ENCODE peak calls at places on chromosomes 11 and 22, in four cellular contexts. S is fibroblast of gingiva; K is activated CD8-positive, alpha-beta T cell treated with anti-CD3 and anti-CD28 coated beads for 36 hours; P is brain pericyte. J is an unnamed sample.

GRCh38 chr11:29119691-29120328 is 897.0 kb downstream of the KCNA4 start:
- DNase-seq in S (peak; percentile 84), K (no peak), P (peak; percentile 51), J (no peak)

GRCh38 chr11:123082977-123083376 is 21.0 kb upstream of the HSPA8 start:
- DNase-seq in S (no peak), K (no peak), P (no peak), J (no peak)

GRCh38 chr11:12539570-12539969 is 134.7 kb upstream of the TEAD1 start:
- DNase-seq in S (peak; percentile 95), K (no peak), P (peak; percentile 51), J (no peak)

GRCh38 chr22:19291580-19292261 is at the start of gene CLTCL1:
- DNase-seq in S (peak; percentile 75), K (peak; percentile 62), P (peak; percentile 53), J (peak; percentile 38)

GRCh38 chr11:122732342-122733300 is 77.1 kb downstream of the UBASH3B start:
- DNase-seq in S (no peak), K (no peak), P (no peak), J (no peak)

GRCh38 chr11:116457336-116458007 is 315.3 kb downstream of the BUD13 start:
- DNase-seq in S (no peak), K (no peak), P (no peak), J (no peak)

GRCh38 chr11:67633758-67634365 is 4.1 kb upstream of the NUDT8 start:
- DNase-seq in S (no peak), K (no peak), P (no peak), J (no peak)

GRCh38 chr11:43988040-43988793 is 45.8 kb downstream of the C11orf96 start:
- DNase-seq in S (no peak), K (no peak), P (no peak), J (no peak)

GRCh38 chr11:35619754-35620640 is 1.7 kb downstream of the FJX1 start:
- DNase-seq in S (no peak), K (peak; percentile 23), P (no peak), J (no peak)

GRCh38 chr11:112225753-112226061 is 521 bp upstream of the PTS start:
- DNase-seq in S (no peak), K (no peak), P (no peak), J (no peak)

GRCh38 chr11:118792642-118793124 is 1.7 kb upstream of the DDX6 start:
- DNase-seq in S (peak; percentile 84), K (peak; percentile 84), P (peak; percentile 41), J (peak; percentile 61)

GRCh38 chr22:49609207-49609876 is 218.3 kb downstream of the BRD1 start:
- DNase-seq in S (no peak), K (no peak), P (no peak), J (no peak)

GRCh38 chr11:83195649-83196048 is 2.1 kb downstream of the ANKRD42 start:
- DNase-seq in S (no peak), K (no peak), P (no peak), J (no peak)

GRCh38 chr11:66317322-66317765 is 500 bp upstream of the CD248 start:
- DNase-seq in S (peak; percentile 79), K (peak; percentile 82), P (peak; percentile 59), J (peak; percentile 63)

GRCh38 chr22:22897036-22897435 is 9.4 kb downstream of the IGLL5 start:
- DNase-seq in S (no peak), K (no peak), P (no peak), J (no peak)

GRCh38 chr22:47053865-47054185 is 291.4 kb downstream of the TBC1D22A start:
- DNase-seq in S (peak; percentile 21), K (no peak), P (no peak), J (no peak)

GRCh38 chr11:72354356-72355115 is 79.8 kb downstream of the CLPB start:
- DNase-seq in S (no peak), K (no peak), P (no peak), J (no peak)

GRCh38 chr11:69446108-69446507 is 35.4 kb upstream of the LINC01488 start:
- DNase-seq in S (peak; percentile 6), K (no peak), P (no peak), J (no peak)

GRCh38 chr22:32473388-32473952 is 1.1 kb upstream of the FBXO7 start:
- DNase-seq in S (peak; percentile 57), K (peak; percentile 59), P (no peak), J (peak; percentile 57)

GRCh38 chr11:12123799-12124198 is 13.4 kb downstream of the MICAL2 start:
- DNase-seq in S (no peak), K (no peak), P (no peak), J (no peak)

GRCh38 chr11:102626686-102627085 is 1.6 kb upstream of the MMP20 start:
- DNase-seq in S (no peak), K (no peak), P (no peak), J (no peak)

GRCh38 chr11:130390071-130390758 is 38.2 kb downstream of the ADAMTS8 start:
- DNase-seq in S (peak; percentile 86), K (no peak), P (no peak), J (no peak)

GRCh38 chr11:1067812-1068496 is 6.7 kb upstream of the MUC2 start:
- DNase-seq in S (no peak), K (no peak), P (no peak), J (no peak)

GRCh38 chr11:110984147-110984546 is 261.4 kb upstream of the POU2AF2 start:
- DNase-seq in S (no peak), K (no peak), P (no peak), J (no peak)